ENCODE peak calls at places on chromosomes 5 and 9, in six cellular contexts. One of them, this sample, is unnamed.

GRCh38 chr9:5976668-5977397 is 38.6 kb downstream of the RANBP6 start:
- DNase-seq in GM03348: no peak
- DNase-seq in anterior cingulate cortex: no peak
- DNase-seq in left ventricle myocardium inferior: no peak
- DNase-seq in H54: no peak
- DNase-seq in stimulated activated CD8-positive, alpha-beta memory T cell treated with anti-CD3 and anti-CD28 coated beads, Interleukin-4, amount 100 ng/mL, for 1 hour: no peak
- DNase-seq in this sample: no peak

GRCh38 chr5:147081256-147081872 is 153.5 kb upstream of the STK32A start:
- DNase-seq in GM03348: no peak
- DNase-seq in anterior cingulate cortex: peak
- DNase-seq in left ventricle myocardium inferior: no peak
- DNase-seq in H54: no peak
- DNase-seq in stimulated activated CD8-positive, alpha-beta memory T cell treated with anti-CD3 and anti-CD28 coated beads, Interleukin-4, amount 100 ng/mL, for 1 hour: no peak
- DNase-seq in this sample: no peak

GRCh38 chr9:115008536-115008935 is 78.1 kb upstream of the TNFSF8 start:
- DNase-seq in GM03348: peak
- DNase-seq in anterior cingulate cortex: no peak
- DNase-seq in left ventricle myocardium inferior: no peak
- DNase-seq in H54: peak
- DNase-seq in stimulated activated CD8-positive, alpha-beta memory T cell treated with anti-CD3 and anti-CD28 coated beads, Interleukin-4, amount 100 ng/mL, for 1 hour: no peak
- DNase-seq in this sample: no peak

GRCh38 chr9:116635908-116636307 is 51.2 kb upstream of the TRIM32 start:
- DNase-seq in GM03348: no peak
- DNase-seq in anterior cingulate cortex: no peak
- DNase-seq in left ventricle myocardium inferior: no peak
- DNase-seq in H54: no peak
- DNase-seq in stimulated activated CD8-positive, alpha-beta memory T cell treated with anti-CD3 and anti-CD28 coated beads, Interleukin-4, amount 100 ng/mL, for 1 hour: no peak
- DNase-seq in this sample: no peak

GRCh38 chr5:71533614-71534013 is 53.5 kb upstream of the MCCC2 start:
- DNase-seq in GM03348: peak
- DNase-seq in anterior cingulate cortex: no peak
- DNase-seq in left ventricle myocardium inferior: no peak
- DNase-seq in H54: no peak
- DNase-seq in stimulated activated CD8-positive, alpha-beta memory T cell treated with anti-CD3 and anti-CD28 coated beads, Interleukin-4, amount 100 ng/mL, for 1 hour: no peak
- DNase-seq in this sample: no peak

GRCh38 chr5:168686837-168687236 is 107.7 kb upstream of the PANK3 start:
- DNase-seq in GM03348: no peak
- DNase-seq in anterior cingulate cortex: no peak
- DNase-seq in left ventricle myocardium inferior: no peak
- DNase-seq in H54: no peak
- DNase-seq in stimulated activated CD8-positive, alpha-beta memory T cell treated with anti-CD3 and anti-CD28 coated beads, Interleukin-4, amount 100 ng/mL, for 1 hour: no peak
- DNase-seq in this sample: no peak

GRCh38 chr5:41094871-41095270 is 23.7 kb upstream of the MROH2B start:
- DNase-seq in GM03348: no peak
- DNase-seq in anterior cingulate cortex: no peak
- DNase-seq in left ventricle myocardium inferior: no peak
- DNase-seq in H54: peak
- DNase-seq in stimulated activated CD8-positive, alpha-beta memory T cell treated with anti-CD3 and anti-CD28 coated beads, Interleukin-4, amount 100 ng/mL, for 1 hour: no peak
- DNase-seq in this sample: no peak

GRCh38 chr9:14119694-14120514 is 194.0 kb downstream of the NFIB start:
- DNase-seq in GM03348: peak
- DNase-seq in anterior cingulate cortex: no peak
- DNase-seq in left ventricle myocardium inferior: no peak
- DNase-seq in H54: no peak
- DNase-seq in stimulated activated CD8-positive, alpha-beta memory T cell treated with anti-CD3 and anti-CD28 coated beads, Interleukin-4, amount 100 ng/mL, for 1 hour: no peak
- DNase-seq in this sample: no peak

GRCh38 chr9:38108326-38108725 is 39.3 kb upstream of the SHB start:
- DNase-seq in GM03348: no peak
- DNase-seq in anterior cingulate cortex: no peak
- DNase-seq in left ventricle myocardium inferior: no peak
- DNase-seq in H54: no peak
- DNase-seq in stimulated activated CD8-positive, alpha-beta memory T cell treated with anti-CD3 and anti-CD28 coated beads, Interleukin-4, amount 100 ng/mL, for 1 hour: no peak
- DNase-seq in this sample: no peak

GRCh38 chr9:125549465-125550215 is 157.4 kb downstream of the MAPKAP1 start:
- DNase-seq in GM03348: peak
- DNase-seq in anterior cingulate cortex: no peak
- DNase-seq in left ventricle myocardium inferior: no peak
- DNase-seq in H54: no peak
- DNase-seq in stimulated activated CD8-positive, alpha-beta memory T cell treated with anti-CD3 and anti-CD28 coated beads, Interleukin-4, amount 100 ng/mL, for 1 hour: no peak
- DNase-seq in this sample: peak

GRCh38 chr5:138983984-138984383 is 108.8 kb upstream of the LRRTM2 start:
- DNase-seq in GM03348: no peak
- DNase-seq in anterior cingulate cortex: no peak
- DNase-seq in left ventricle myocardium inferior: no peak
- DNase-seq in H54: no peak
- DNase-seq in stimulated activated CD8-positive, alpha-beta memory T cell treated with anti-CD3 and anti-CD28 coated beads, Interleukin-4, amount 100 ng/mL, for 1 hour: no peak
- DNase-seq in this sample: no peak

GRCh38 chr9:112487799-112488345 is 1.2 kb downstream of the KIAA1958 start:
- DNase-seq in GM03348: no peak
- DNase-seq in anterior cingulate cortex: no peak
- DNase-seq in left ventricle myocardium inferior: no peak
- DNase-seq in H54: no peak
- DNase-seq in stimulated activated CD8-positive, alpha-beta memory T cell treated with anti-CD3 and anti-CD28 coated beads, Interleukin-4, amount 100 ng/mL, for 1 hour: no peak
- DNase-seq in this sample: no peak

GRCh38 chr9:137972988-137973470 is 95.4 kb downstream of the CACNA1B start:
- DNase-seq in GM03348: no peak
- DNase-seq in anterior cingulate cortex: no peak
- DNase-seq in left ventricle myocardium inferior: no peak
- DNase-seq in H54: no peak
- DNase-seq in stimulated activated CD8-positive, alpha-beta memory T cell treated with anti-CD3 and anti-CD28 coated beads, Interleukin-4, amount 100 ng/mL, for 1 hour: no peak
- DNase-seq in this sample: no peak

GRCh38 chr9:116141864-116142561 is 11.6 kb upstream of the PAPPA start:
- DNase-seq in GM03348: peak
- DNase-seq in anterior cingulate cortex: no peak
- DNase-seq in left ventricle myocardium inferior: no peak
- DNase-seq in H54: no peak
- DNase-seq in stimulated activated CD8-positive, alpha-beta memory T cell treated with anti-CD3 and anti-CD28 coated beads, Interleukin-4, amount 100 ng/mL, for 1 hour: no peak
- DNase-seq in this sample: peak

GRCh38 chr9:99244300-99245260 is 22.5 kb downstream of the SEC61B start:
- DNase-seq in GM03348: no peak
- DNase-seq in anterior cingulate cortex: no peak
- DNase-seq in left ventricle myocardium inferior: no peak
- DNase-seq in H54: no peak
- DNase-seq in stimulated activated CD8-positive, alpha-beta memory T cell treated with anti-CD3 and anti-CD28 coated beads, Interleukin-4, amount 100 ng/mL, for 1 hour: no peak
- DNase-seq in this sample: no peak

GRCh38 chr5:4994994-4995393 is 145.1 kb upstream of the ADAMTS16 start:
- DNase-seq in GM03348: peak
- DNase-seq in anterior cingulate cortex: no peak
- DNase-seq in left ventricle myocardium inferior: no peak
- DNase-seq in H54: no peak
- DNase-seq in stimulated activated CD8-positive, alpha-beta memory T cell treated with anti-CD3 and anti-CD28 coated beads, Interleukin-4, amount 100 ng/mL, for 1 hour: no peak
- DNase-seq in this sample: no peak

This sample was measured in left cardiac atrium.